ENCODE peak calls at places on chromosome 3, in six cellular contexts. T is activated CD8-positive, alpha-beta T cell treated with anti-CD3 and anti-CD28 coated beads for 36 hours; O is stomach; Y is endodermal cell; I is fibroblast of lung; W is K562. J is an unnamed sample.

GRCh38 chr3:189233225-189233858 is 61.6 kb downstream of the TPRG1 start:
- DNase-seq in O (peak; percentile 47), I (peak; percentile 74), T (peak; percentile 46), W (no peak), Y (peak; percentile 84), J (peak; percentile 54)

GRCh38 chr3:64680334-64680733 is 7.5 kb downstream of the ADAMTS9 start:
- DNase-seq in W (no peak), Y (no peak), T (no peak), O (no peak), I (no peak), J (no peak)

GRCh38 chr3:184559336-184559735 is 2.2 kb upstream of the EPHB3 start:
- DNase-seq in I (no peak), O (peak; percentile 95), W (no peak), T (no peak), Y (no peak), J (peak; percentile 16)

GRCh38 chr3:51961011-51961410 is 5.8 kb downstream of the GPR62 start:
- DNase-seq in Y (no peak), W (no peak), I (no peak), T (no peak), O (no peak), J (no peak)

GRCh38 chr3:125398952-125399351 is 23.8 kb upstream of the ZNF148 start:
- DNase-seq in Y (no peak), I (no peak), T (no peak), W (no peak), O (no peak), J (peak; percentile 32)

GRCh38 chr3:114809668-114810413 is 337.2 kb downstream of the ZBTB20 start:
- DNase-seq in O (no peak), Y (no peak), T (peak; percentile 46), I (peak; percentile 74), W (no peak), J (no peak)

GRCh38 chr3:20057612-20058180 is 17.4 kb downstream of the KAT2B start:
- DNase-seq in W (no peak), O (no peak), I (peak; percentile 51), Y (no peak), T (no peak), J (no peak)

GRCh38 chr3:48652923-48653715 is 9.6 kb downstream of the CELSR3 start:
- DNase-seq in T (no peak), W (no peak), Y (no peak), O (no peak), I (no peak), J (no peak)

GRCh38 chr3:125647318-125648014 is 52.2 kb upstream of the OSBPL11 start:
- DNase-seq in I (no peak), T (no peak), O (peak; percentile 61), Y (peak; percentile 71), W (no peak), J (no peak)

GRCh38 chr3:125374501-125374995 is 577 bp downstream of the ZNF148 start:
- DNase-seq in T (peak; percentile 52), I (peak; percentile 47), Y (peak; percentile 83), W (no peak), O (peak; percentile 30), J (peak; percentile 62)

GRCh38 chr3:65448120-65448519 is 590.6 kb downstream of the MAGI1 start:
- DNase-seq in T (no peak), W (no peak), Y (no peak), O (no peak), I (no peak), J (no peak)

GRCh38 chr3:37174532-37175126 is at the start of gene LRRFIP2:
- DNase-seq in O (no peak), T (peak; percentile 49), W (no peak), Y (no peak), I (peak; percentile 70), J (no peak)

GRCh38 chr3:99867594-99868437 is 50.2 kb downstream of the CMSS1 start:
- DNase-seq in T (no peak), Y (peak; percentile 67), O (no peak), I (no peak), W (no peak), J (no peak)

GRCh38 chr3:98359993-98360675 is 6.5 kb downstream of the OR5K4 start:
- DNase-seq in O (no peak), W (no peak), Y (peak; percentile 60), I (no peak), T (peak; percentile 28), J (no peak)

GRCh38 chr3:14836049-14836468 is 17.3 kb downstream of the FGD5 start:
- DNase-seq in I (peak; percentile 40), Y (no peak), T (no peak), W (peak; percentile 90), O (peak; percentile 28), J (no peak)

GRCh38 chr3:70550723-70551319 is 238.4 kb upstream of the MDFIC2 start:
- DNase-seq in Y (peak; percentile 83), W (no peak), T (peak; percentile 85), I (peak; percentile 61), O (peak; percentile 80), J (peak; percentile 67)

GRCh38 chr3:127722928-127723603 is 50.3 kb downstream of the ABTB1 start:
- DNase-seq in I (no peak), T (no peak), O (no peak), Y (no peak), W (no peak), J (peak; percentile 71)

GRCh38 chr3:24566927-24567326 is 72.3 kb upstream of the THRB start:
- DNase-seq in O (no peak), W (no peak), I (no peak), T (no peak), Y (peak; percentile 46), J (no peak)

GRCh38 chr3:64454179-64454578 is 228.9 kb upstream of the PRICKLE2 start:
- DNase-seq in W (no peak), Y (no peak), T (no peak), O (no peak), I (peak; percentile 72), J (no peak)

GRCh38 chr3:196599734-196600128 is 31.3 kb downstream of the FBXO45 start:
- DNase-seq in O (no peak), W (no peak), I (no peak), T (no peak), Y (peak; percentile 33), J (no peak)

GRCh38 chr3:141294300-141294699 is 62.7 kb downstream of the PXYLP1 start:
- DNase-seq in W (no peak), O (no peak), I (peak; percentile 39), Y (no peak), T (no peak), J (no peak)

GRCh38 chr3:71713041-71713440 is 12.2 kb downstream of the EIF4E3 start:
- DNase-seq in O (no peak), T (no peak), W (no peak), I (no peak), Y (no peak), J (no peak)

GRCh38 chr3:99768126-99768525 is 49.5 kb upstream of the CMSS1 start:
- DNase-seq in W (no peak), T (no peak), O (no peak), Y (no peak), I (no peak), J (no peak)

GRCh38 chr3:133942761-133943535 is 47.3 kb upstream of the RAB6B start:
- DNase-seq in O (peak; percentile 19), W (no peak), I (no peak), T (no peak), Y (peak; percentile 26), J (no peak)

GRCh38 chr3:150599611-150600297 is 3.4 kb upstream of the SELENOT start:
- DNase-seq in O (no peak), I (peak; percentile 42), T (no peak), W (no peak), Y (peak; percentile 79), J (no peak)

GRCh38 chr3:150603888-150604319 is 783 bp downstream of the SELENOT start:
- DNase-seq in I (peak; percentile 19), Y (peak; percentile 77), O (no peak), W (no peak), T (no peak), J (no peak)

GRCh38 chr3:150602426-150603089 is 563 bp upstream of the SELENOT start:
- DNase-seq in O (no peak), W (no peak), I (no peak), Y (no peak), T (no peak), J (no peak)

GRCh38 chr3:150605998-150606641 is 3.0 kb downstream of the SELENOT start:
- DNase-seq in I (no peak), W (no peak), O (no peak), T (no peak), Y (no peak), J (no peak)

GRCh38 chr3:150603090-150603887 is at the start of gene SELENOT:
- DNase-seq in O (peak; percentile 96), I (peak; percentile 97), W (peak; percentile 97), T (peak; percentile 92), Y (peak; percentile 98), J (peak; percentile 96)
- TF ChIP-seq CTCF in O (no peak), I (peak; percentile 16), W (peak; percentile 48), T (peak; percentile 32), Y (peak; percentile 61), J (peak; percentile 32)

GRCh38 chr3:145087038-145087437 is 1073.9 kb downstream of the PLOD2 start:
- DNase-seq in T (no peak), O (no peak), W (no peak), Y (no peak), I (no peak), J (no peak)
- TF ChIP-seq CTCF in T (no peak), O (no peak), W (no peak), Y (peak; percentile 55), I (no peak), J (no peak)

GRCh38 chr3:49939858-49940666 is at the start of gene RBM6:
- DNase-seq in W (peak; percentile 87), Y (peak; percentile 99), O (peak; percentile 98), T (peak; percentile 98), I (peak; percentile 99), J (peak; percentile 97)
- TF ChIP-seq CTCF in W (no peak), Y (no peak), O (no peak), T (no peak), I (no peak), J (no peak)

GRCh38 chr3:178325330-178325729 is 210.9 kb upstream of the KCNMB2 start:
- DNase-seq in Y (no peak), W (no peak), T (no peak), O (no peak), I (peak; percentile 75), J (no peak)
- TF ChIP-seq CTCF in Y (peak; percentile 66), W (peak; percentile 24), T (no peak), O (no peak), I (peak; percentile 10), J (peak; percentile 33)

GRCh38 chr3:164190566-164190965 is 887.7 kb downstream of the SI start:
- DNase-seq in O (no peak), T (no peak), W (no peak), I (no peak), Y (no peak), J (no peak)
- TF ChIP-seq CTCF in O (no peak), T (no peak), W (no peak), I (no peak), Y (no peak), J (no peak)

J was measured in glutamatergic neuron.